ENCODE peak calls at places on chromosomes 6 and 20, in nine cellular contexts. One of them, this sample, is unnamed.

GRCh38 chr20:41509801-41510200 is 108.4 kb downstream of the CHD6 start:
- DNase-seq in tibial nerve: no peak
- DNase-seq in Peyer's patch: no peak
- DNase-seq in tibial artery: peak; percentile 68
- DNase-seq in right atrium auricular region: peak; percentile 70
- DNase-seq in lower lobe of right lung: no peak
- DNase-seq in psoas muscle: peak; percentile 81
- DNase-seq in thoracic aorta: no peak
- DNase-seq in Caco-2: no peak
- DNase-seq in this sample: peak; percentile 16

GRCh38 chr6:168206186-168206585 is 113.4 kb downstream of the DACT2 start:
- DNase-seq in tibial nerve: no peak
- DNase-seq in thoracic aorta: no peak
- DNase-seq in Peyer's patch: no peak
- DNase-seq in tibial artery: peak; percentile 77
- DNase-seq in right atrium auricular region: no peak
- DNase-seq in psoas muscle: no peak
- DNase-seq in lower lobe of right lung: no peak
- DNase-seq in Caco-2: no peak
- DNase-seq in this sample: no peak

GRCh38 chr6:106525111-106525884 is 104.0 kb downstream of the RTN4IP1 start:
- DNase-seq in tibial artery: no peak
- DNase-seq in psoas muscle: no peak
- DNase-seq in thoracic aorta: no peak
- DNase-seq in right atrium auricular region: no peak
- DNase-seq in Caco-2: no peak
- DNase-seq in Peyer's patch: no peak
- DNase-seq in lower lobe of right lung: no peak
- DNase-seq in tibial nerve: no peak
- DNase-seq in this sample: no peak

GRCh38 chr6:128570439-128571063 is 50.2 kb upstream of the PTPRK start:
- DNase-seq in lower lobe of right lung: no peak
- DNase-seq in psoas muscle: no peak
- DNase-seq in thoracic aorta: no peak
- DNase-seq in Caco-2: no peak
- DNase-seq in tibial artery: no peak
- DNase-seq in Peyer's patch: no peak
- DNase-seq in tibial nerve: no peak
- DNase-seq in right atrium auricular region: no peak
- DNase-seq in this sample: peak; percentile 39

GRCh38 chr20:5153612-5154542 is 27.1 kb downstream of the CDS2 start:
- DNase-seq in tibial nerve: no peak
- DNase-seq in lower lobe of right lung: no peak
- DNase-seq in right atrium auricular region: no peak
- DNase-seq in Peyer's patch: no peak
- DNase-seq in Caco-2: no peak
- DNase-seq in psoas muscle: no peak
- DNase-seq in tibial artery: no peak
- DNase-seq in thoracic aorta: no peak
- DNase-seq in this sample: peak; percentile 23

GRCh38 chr20:17661121-17661744 is 20.8 kb downstream of the RRBP1 start:
- DNase-seq in psoas muscle: no peak
- DNase-seq in thoracic aorta: no peak
- DNase-seq in Peyer's patch: no peak
- DNase-seq in right atrium auricular region: no peak
- DNase-seq in lower lobe of right lung: no peak
- DNase-seq in tibial artery: peak; percentile 35
- DNase-seq in Caco-2: peak; percentile 38
- DNase-seq in tibial nerve: peak; percentile 8
- DNase-seq in this sample: no peak

GRCh38 chr6:33578588-33579011 is 1.5 kb downstream of the BAK1 start:
- DNase-seq in Caco-2: no peak
- DNase-seq in tibial artery: no peak
- DNase-seq in tibial nerve: no peak
- DNase-seq in thoracic aorta: no peak
- DNase-seq in Peyer's patch: peak; percentile 68
- DNase-seq in lower lobe of right lung: no peak
- DNase-seq in right atrium auricular region: no peak
- DNase-seq in psoas muscle: no peak
- DNase-seq in this sample: no peak

GRCh38 chr6:34525431-34526175 is 30.5 kb downstream of the SPDEF start:
- DNase-seq in tibial artery: no peak
- DNase-seq in Caco-2: no peak
- DNase-seq in Peyer's patch: no peak
- DNase-seq in right atrium auricular region: no peak
- DNase-seq in thoracic aorta: no peak
- DNase-seq in psoas muscle: peak; percentile 42
- DNase-seq in tibial nerve: no peak
- DNase-seq in lower lobe of right lung: peak; percentile 42
- DNase-seq in this sample: no peak

GRCh38 chr6:12361042-12361765 is 71.0 kb downstream of the EDN1 start:
- DNase-seq in lower lobe of right lung: no peak
- DNase-seq in Caco-2: no peak
- DNase-seq in psoas muscle: no peak
- DNase-seq in tibial artery: no peak
- DNase-seq in right atrium auricular region: no peak
- DNase-seq in Peyer's patch: no peak
- DNase-seq in tibial nerve: no peak
- DNase-seq in thoracic aorta: no peak
- DNase-seq in this sample: no peak

GRCh38 chr20:22341508-22341907 is 242.9 kb downstream of the FOXA2 start:
- DNase-seq in lower lobe of right lung: no peak
- DNase-seq in psoas muscle: no peak
- DNase-seq in tibial nerve: no peak
- DNase-seq in thoracic aorta: no peak
- DNase-seq in tibial artery: no peak
- DNase-seq in Caco-2: no peak
- DNase-seq in Peyer's patch: no peak
- DNase-seq in right atrium auricular region: no peak
- DNase-seq in this sample: no peak

GRCh38 chr6:143449731-143450452 is 603 bp downstream of the ADAT2 start:
- DNase-seq in tibial nerve: no peak
- DNase-seq in tibial artery: no peak
- DNase-seq in lower lobe of right lung: no peak
- DNase-seq in thoracic aorta: no peak
- DNase-seq in psoas muscle: peak; percentile 44
- DNase-seq in Caco-2: no peak
- DNase-seq in right atrium auricular region: no peak
- DNase-seq in Peyer's patch: peak; percentile 39
- DNase-seq in this sample: peak; percentile 26

DNA sequence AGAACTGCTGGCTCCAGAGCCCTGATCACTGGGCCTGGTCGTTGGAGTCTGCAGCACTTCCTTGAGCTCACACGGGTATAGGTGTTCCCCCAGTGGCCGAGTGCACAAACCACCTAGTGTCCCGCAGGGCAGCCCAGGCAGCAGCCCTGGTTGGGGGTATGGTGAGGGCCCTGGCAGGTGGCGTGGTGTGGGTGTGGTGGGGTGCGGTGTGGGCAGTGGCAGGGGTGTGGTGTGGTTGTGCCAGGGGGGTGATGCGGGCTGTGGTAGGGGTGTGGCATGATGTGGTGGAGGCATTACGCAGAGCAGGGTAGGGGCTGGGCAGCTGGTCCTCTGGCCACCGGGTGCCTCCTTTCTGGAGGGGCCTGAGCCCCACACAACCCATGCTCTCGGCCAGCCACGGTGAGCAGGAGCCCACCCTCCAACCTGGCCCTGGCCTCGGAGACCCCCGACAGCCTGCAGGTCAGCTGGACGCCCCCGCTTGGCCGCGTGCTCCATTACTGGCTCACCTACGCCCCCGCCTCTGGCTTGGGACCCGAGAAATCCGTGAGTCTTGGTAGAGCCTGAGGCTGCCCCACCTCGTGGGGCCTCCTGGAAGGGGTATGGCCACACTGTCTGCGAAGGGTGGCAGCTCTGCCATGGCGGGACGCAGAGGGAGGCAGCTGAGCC is 20.5 kb downstream of the COL20A1 start:
- DNase-seq in right atrium auricular region: no peak
- DNase-seq in tibial nerve: no peak
- DNase-seq in psoas muscle: peak; percentile 40
- DNase-seq in thoracic aorta: no peak
- DNase-seq in lower lobe of right lung: peak; percentile 41
- DNase-seq in Caco-2: no peak
- DNase-seq in tibial artery: no peak
- DNase-seq in Peyer's patch: no peak
- DNase-seq in this sample: no peak
- H3K9me3 ChIP-seq in right atrium auricular region: no peaks in the 10 kb centered on the region
- H3K9me3 ChIP-seq in tibial nerve: no peaks in the 10 kb centered on the region
- H3K9me3 ChIP-seq in psoas muscle: no peaks in the 10 kb centered on the region
- H3K9me3 ChIP-seq in thoracic aorta: no peaks in the 10 kb centered on the region
- H3K9me3 ChIP-seq in lower lobe of right lung: no peaks in the 10 kb centered on the region
- H3K9me3 ChIP-seq in Caco-2: no peaks in the 10 kb centered on the region
- H3K9me3 ChIP-seq in tibial artery: no peaks in the 10 kb centered on the region
- H3K9me3 ChIP-seq in Peyer's patch: no peaks in the 10 kb centered on the region
- H3K9me3 ChIP-seq in this sample: no peaks in the 10 kb centered on the region

DNA sequence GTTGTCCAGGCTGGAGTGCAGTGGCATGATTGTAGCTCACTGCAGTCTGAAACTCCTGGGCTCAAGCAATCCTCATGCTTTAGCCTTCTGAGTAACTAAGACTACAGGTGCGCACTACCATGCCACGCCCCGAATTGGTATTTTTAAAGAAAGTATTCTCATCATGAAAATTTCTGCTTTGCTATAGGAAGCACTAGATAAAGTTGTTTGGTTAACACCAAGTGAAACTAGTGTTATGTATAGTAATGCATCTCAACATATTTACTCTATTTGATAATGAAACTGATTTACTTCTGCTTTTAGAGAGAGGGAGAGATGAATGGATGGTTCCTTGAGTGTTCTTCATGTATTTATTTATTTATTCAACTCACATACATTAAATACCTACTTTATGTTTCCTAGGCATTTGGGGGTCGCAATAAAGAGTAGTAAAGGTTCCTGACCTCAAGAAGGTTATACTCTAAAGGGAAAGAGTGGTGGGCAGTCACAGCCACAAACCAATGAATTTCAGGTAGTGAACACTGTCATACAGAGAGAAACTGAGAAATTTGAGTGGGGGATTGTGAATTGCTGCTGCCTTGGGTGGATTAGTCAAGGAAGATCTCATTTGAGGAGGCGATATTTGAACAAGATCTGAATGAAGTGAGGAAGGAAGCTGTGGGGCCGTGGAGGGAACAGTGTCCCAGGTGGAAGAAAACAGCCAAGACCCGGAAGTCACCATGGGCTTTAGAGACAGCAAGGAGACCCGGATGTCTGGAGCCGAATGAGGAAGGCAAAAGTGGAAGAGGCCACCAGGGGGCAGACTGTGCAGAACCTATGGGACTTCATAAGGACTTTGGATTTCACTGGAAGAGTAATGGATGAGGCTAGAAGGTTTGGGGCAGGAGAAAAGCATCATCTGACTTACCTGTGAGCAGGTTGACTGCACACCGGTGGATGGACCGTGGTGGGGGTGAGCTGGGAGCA is 185.6 kb downstream of the TSHZ2 start:
- DNase-seq in psoas muscle: peak; percentile 57
- DNase-seq in Caco-2: peak; percentile 71
- DNase-seq in tibial artery: no peak
- DNase-seq in lower lobe of right lung: peak; percentile 54
- DNase-seq in tibial nerve: no peak
- DNase-seq in thoracic aorta: no peak
- DNase-seq in Peyer's patch: peak; percentile 39
- DNase-seq in right atrium auricular region: no peak
- DNase-seq in this sample: no peak
- TF ChIP-seq CTCF in psoas muscle: peak; percentile 17
- TF ChIP-seq CTCF in Caco-2: peak; percentile 69
- TF ChIP-seq CTCF in tibial artery: no peak
- TF ChIP-seq CTCF in lower lobe of right lung: peak; percentile 53
- TF ChIP-seq CTCF in tibial nerve: no peak
- TF ChIP-seq CTCF in thoracic aorta: no peak
- TF ChIP-seq CTCF in Peyer's patch: peak; percentile 53
- TF ChIP-seq CTCF in right atrium auricular region: peak; percentile 45
- TF ChIP-seq CTCF in this sample: peak; percentile 40

DNA sequence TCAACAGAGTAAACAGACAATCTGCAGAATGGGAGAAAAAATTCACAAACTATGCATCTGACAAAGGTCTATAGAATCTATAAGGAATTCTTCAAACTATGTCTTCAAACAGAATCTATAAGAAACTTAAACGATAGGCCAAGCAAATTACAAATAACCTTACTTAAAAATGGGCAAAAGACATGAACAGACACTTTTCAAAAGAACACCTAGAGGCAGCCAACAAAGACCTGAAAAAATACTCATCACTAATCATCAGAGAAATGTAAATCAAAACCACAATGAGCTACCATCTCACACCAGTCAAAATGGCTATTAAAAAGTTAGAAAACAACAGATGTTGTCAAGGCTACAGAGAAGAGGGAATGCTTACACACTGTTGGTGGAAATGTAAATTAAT is 81.3 kb downstream of the ID4 start:
- DNase-seq in thoracic aorta: no peak
- DNase-seq in right atrium auricular region: no peak
- DNase-seq in lower lobe of right lung: no peak
- DNase-seq in tibial nerve: no peak
- DNase-seq in Peyer's patch: no peak
- DNase-seq in Caco-2: no peak
- DNase-seq in tibial artery: no peak
- DNase-seq in psoas muscle: no peak
- DNase-seq in this sample: no peak
- H3K9me3 ChIP-seq in thoracic aorta: peaks cover 3% of the 10 kb centered on the region
- H3K9me3 ChIP-seq in right atrium auricular region: no peaks in the 10 kb centered on the region
- H3K9me3 ChIP-seq in lower lobe of right lung: no peaks in the 10 kb centered on the region
- H3K9me3 ChIP-seq in tibial nerve: no peaks in the 10 kb centered on the region
- H3K9me3 ChIP-seq in Peyer's patch: peaks cover 3% of the 10 kb centered on the region
- H3K9me3 ChIP-seq in Caco-2: no peaks in the 10 kb centered on the region
- H3K9me3 ChIP-seq in tibial artery: no peaks in the 10 kb centered on the region
- H3K9me3 ChIP-seq in psoas muscle: peaks cover 6% of the 10 kb centered on the region
- H3K9me3 ChIP-seq in this sample: no peaks in the 10 kb centered on the region

GRCh38 chr6:55666811-55667210 is 87.8 kb upstream of the HMGCLL1 start:
- DNase-seq in lower lobe of right lung: no peak
- DNase-seq in tibial nerve: no peak
- DNase-seq in psoas muscle: no peak
- DNase-seq in Peyer's patch: no peak
- DNase-seq in tibial artery: no peak
- DNase-seq in thoracic aorta: no peak
- DNase-seq in right atrium auricular region: no peak
- DNase-seq in Caco-2: no peak
- DNase-seq in this sample: no peak

GRCh38 chr6:55669133-55669532 is 90.1 kb upstream of the HMGCLL1 start:
- DNase-seq in Peyer's patch: no peak
- DNase-seq in psoas muscle: no peak
- DNase-seq in right atrium auricular region: no peak
- DNase-seq in Caco-2: no peak
- DNase-seq in tibial artery: no peak
- DNase-seq in thoracic aorta: no peak
- DNase-seq in tibial nerve: no peak
- DNase-seq in lower lobe of right lung: no peak
- DNase-seq in this sample: no peak

GRCh38 chr6:55665224-55665587 is 86.2 kb upstream of the HMGCLL1 start:
- DNase-seq in tibial artery: no peak
- DNase-seq in right atrium auricular region: no peak
- DNase-seq in lower lobe of right lung: no peak
- DNase-seq in Peyer's patch: no peak
- DNase-seq in Caco-2: no peak
- DNase-seq in tibial nerve: no peak
- DNase-seq in psoas muscle: no peak
- DNase-seq in thoracic aorta: no peak
- DNase-seq in this sample: no peak

GRCh38 chr6:55670850-55671413 is 91.9 kb upstream of the HMGCLL1 start:
- DNase-seq in Caco-2: no peak
- DNase-seq in psoas muscle: no peak
- DNase-seq in tibial artery: no peak
- DNase-seq in Peyer's patch: no peak
- DNase-seq in right atrium auricular region: no peak
- DNase-seq in thoracic aorta: no peak
- DNase-seq in lower lobe of right lung: no peak
- DNase-seq in tibial nerve: no peak
- DNase-seq in this sample: no peak

GRCh38 chr6:55668625-55669024 is 89.6 kb upstream of the HMGCLL1 start:
- DNase-seq in psoas muscle: no peak
- DNase-seq in Caco-2: no peak
- DNase-seq in Peyer's patch: no peak
- DNase-seq in tibial nerve: no peak
- DNase-seq in thoracic aorta: no peak
- DNase-seq in right atrium auricular region: no peak
- DNase-seq in lower lobe of right lung: no peak
- DNase-seq in tibial artery: no peak
- DNase-seq in this sample: peak; percentile 3
- TF ChIP-seq CTCF in psoas muscle: no peak
- TF ChIP-seq CTCF in Caco-2: no peak
- TF ChIP-seq CTCF in Peyer's patch: no peak
- TF ChIP-seq CTCF in tibial nerve: no peak
- TF ChIP-seq CTCF in thoracic aorta: no peak
- TF ChIP-seq CTCF in right atrium auricular region: no peak
- TF ChIP-seq CTCF in lower lobe of right lung: no peak
- TF ChIP-seq CTCF in tibial artery: no peak
- TF ChIP-seq CTCF in this sample: no peak